ENCODE peak calls at places on chromosome 21, in nine cellular contexts. One of them, this sample, is unnamed.

GRCh38 chr21:46459356-46460112 is 843 bp downstream of the DIP2A start:
- DNase-seq in fibroblast of lung: peak; percentile 44
- DNase-seq in H9: peak; percentile 48
- DNase-seq in GM23248: peak; percentile 83
- DNase-seq in OCI-LY7: peak; percentile 18
- DNase-seq in DND-41: no peak
- DNase-seq in neural progenitor cell: peak; percentile 42
- DNase-seq in MM.1S: no peak
- DNase-seq in neuronal stem cell: no peak
- DNase-seq in this sample: no peak

GRCh38 chr21:45455321-45456013 is 50.5 kb downstream of the COL18A1 start:
- DNase-seq in GM23248: peak; percentile 69
- DNase-seq in fibroblast of lung: peak; percentile 61
- DNase-seq in H9: no peak
- DNase-seq in DND-41: no peak
- DNase-seq in neuronal stem cell: no peak
- DNase-seq in OCI-LY7: no peak
- DNase-seq in MM.1S: no peak
- DNase-seq in neural progenitor cell: no peak
- DNase-seq in this sample: no peak

GRCh38 chr21:45986316-45987051 is 4.9 kb downstream of the COL6A1 start:
- DNase-seq in neuronal stem cell: no peak
- DNase-seq in neural progenitor cell: no peak
- DNase-seq in fibroblast of lung: no peak
- DNase-seq in DND-41: no peak
- DNase-seq in GM23248: no peak
- DNase-seq in H9: no peak
- DNase-seq in OCI-LY7: no peak
- DNase-seq in MM.1S: no peak
- DNase-seq in this sample: no peak

GRCh38 chr21:31284797-31285397 is 59.2 kb downstream of the TIAM1 start:
- DNase-seq in H9: no peak
- DNase-seq in neural progenitor cell: no peak
- DNase-seq in fibroblast of lung: peak; percentile 38
- DNase-seq in DND-41: peak; percentile 10
- DNase-seq in MM.1S: no peak
- DNase-seq in GM23248: peak; percentile 44
- DNase-seq in neuronal stem cell: no peak
- DNase-seq in OCI-LY7: no peak
- DNase-seq in this sample: peak; percentile 2

GRCh38 chr21:46397211-46397905 is 61.3 kb upstream of the DIP2A start:
- DNase-seq in DND-41: no peak
- DNase-seq in neural progenitor cell: no peak
- DNase-seq in MM.1S: no peak
- DNase-seq in GM23248: no peak
- DNase-seq in neuronal stem cell: no peak
- DNase-seq in H9: no peak
- DNase-seq in fibroblast of lung: no peak
- DNase-seq in OCI-LY7: no peak
- DNase-seq in this sample: no peak

GRCh38 chr21:36835383-36835795 is 131.1 kb downstream of the HLCS start:
- DNase-seq in GM23248: peak; percentile 37
- DNase-seq in neural progenitor cell: no peak
- DNase-seq in DND-41: no peak
- DNase-seq in MM.1S: no peak
- DNase-seq in H9: no peak
- DNase-seq in neuronal stem cell: no peak
- DNase-seq in OCI-LY7: no peak
- DNase-seq in fibroblast of lung: no peak
- DNase-seq in this sample: no peak

GRCh38 chr21:16535100-16535418 is 805.3 kb downstream of the USP25 start:
- DNase-seq in neural progenitor cell: peak; percentile 8
- DNase-seq in MM.1S: no peak
- DNase-seq in fibroblast of lung: peak; percentile 88
- DNase-seq in neuronal stem cell: no peak
- DNase-seq in H9: no peak
- DNase-seq in OCI-LY7: no peak
- DNase-seq in DND-41: no peak
- DNase-seq in GM23248: peak; percentile 92
- DNase-seq in this sample: peak; percentile 5

GRCh38 chr21:18349468-18349867 is 54.1 kb downstream of the TMPRSS15 start:
- DNase-seq in GM23248: no peak
- DNase-seq in fibroblast of lung: no peak
- DNase-seq in neuronal stem cell: no peak
- DNase-seq in H9: no peak
- DNase-seq in MM.1S: no peak
- DNase-seq in DND-41: no peak
- DNase-seq in OCI-LY7: no peak
- DNase-seq in neural progenitor cell: no peak
- DNase-seq in this sample: no peak

GRCh38 chr21:34935868-34936267 is 113.2 kb downstream of the RUNX1 start:
- DNase-seq in OCI-LY7: no peak
- DNase-seq in DND-41: no peak
- DNase-seq in MM.1S: no peak
- DNase-seq in neural progenitor cell: no peak
- DNase-seq in GM23248: no peak
- DNase-seq in neuronal stem cell: no peak
- DNase-seq in fibroblast of lung: no peak
- DNase-seq in H9: no peak
- DNase-seq in this sample: no peak

GRCh38 chr21:24160528-24160927 is 1446.8 kb downstream of the MRPL39 start:
- DNase-seq in fibroblast of lung: no peak
- DNase-seq in OCI-LY7: no peak
- DNase-seq in MM.1S: no peak
- DNase-seq in GM23248: no peak
- DNase-seq in neuronal stem cell: no peak
- DNase-seq in H9: no peak
- DNase-seq in DND-41: no peak
- DNase-seq in neural progenitor cell: no peak
- DNase-seq in this sample: no peak

GRCh38 chr21:34202553-34203332 is 129.4 kb downstream of the MRPS6 start:
- DNase-seq in MM.1S: no peak
- DNase-seq in GM23248: no peak
- DNase-seq in neural progenitor cell: peak; percentile 73
- DNase-seq in DND-41: no peak
- DNase-seq in neuronal stem cell: peak; percentile 54
- DNase-seq in H9: peak; percentile 68
- DNase-seq in OCI-LY7: no peak
- DNase-seq in fibroblast of lung: peak; percentile 25
- DNase-seq in this sample: no peak

GRCh38 chr21:45012661-45013270 is 61.6 kb upstream of the ADARB1 start:
- DNase-seq in OCI-LY7: no peak
- DNase-seq in neuronal stem cell: no peak
- DNase-seq in neural progenitor cell: peak; percentile 58
- DNase-seq in H9: peak; percentile 90
- DNase-seq in DND-41: no peak
- DNase-seq in MM.1S: no peak
- DNase-seq in fibroblast of lung: no peak
- DNase-seq in GM23248: no peak
- DNase-seq in this sample: no peak

GRCh38 chr21:38777015-38777414 is 28.7 kb upstream of the ETS2 start:
- DNase-seq in neural progenitor cell: no peak
- DNase-seq in H9: no peak
- DNase-seq in MM.1S: no peak
- DNase-seq in GM23248: no peak
- DNase-seq in fibroblast of lung: no peak
- DNase-seq in neuronal stem cell: no peak
- DNase-seq in OCI-LY7: no peak
- DNase-seq in DND-41: no peak
- DNase-seq in this sample: no peak

GRCh38 chr21:38777521-38777920 is 28.2 kb upstream of the ETS2 start:
- DNase-seq in MM.1S: no peak
- DNase-seq in H9: no peak
- DNase-seq in neural progenitor cell: no peak
- DNase-seq in fibroblast of lung: no peak
- DNase-seq in DND-41: no peak
- DNase-seq in neuronal stem cell: no peak
- DNase-seq in GM23248: no peak
- DNase-seq in OCI-LY7: peak; percentile 17
- DNase-seq in this sample: no peak

GRCh38 chr21:38784458-38785266 is 21.1 kb upstream of the ETS2 start:
- DNase-seq in DND-41: no peak
- DNase-seq in GM23248: no peak
- DNase-seq in MM.1S: no peak
- DNase-seq in OCI-LY7: no peak
- DNase-seq in neural progenitor cell: no peak
- DNase-seq in fibroblast of lung: no peak
- DNase-seq in neuronal stem cell: no peak
- DNase-seq in H9: no peak
- DNase-seq in this sample: no peak

GRCh38 chr21:38785483-38785882 is 20.2 kb upstream of the ETS2 start:
- DNase-seq in OCI-LY7: no peak
- DNase-seq in GM23248: no peak
- DNase-seq in neuronal stem cell: no peak
- DNase-seq in MM.1S: no peak
- DNase-seq in neural progenitor cell: no peak
- DNase-seq in fibroblast of lung: no peak
- DNase-seq in DND-41: no peak
- DNase-seq in H9: no peak
- DNase-seq in this sample: no peak

DNA sequence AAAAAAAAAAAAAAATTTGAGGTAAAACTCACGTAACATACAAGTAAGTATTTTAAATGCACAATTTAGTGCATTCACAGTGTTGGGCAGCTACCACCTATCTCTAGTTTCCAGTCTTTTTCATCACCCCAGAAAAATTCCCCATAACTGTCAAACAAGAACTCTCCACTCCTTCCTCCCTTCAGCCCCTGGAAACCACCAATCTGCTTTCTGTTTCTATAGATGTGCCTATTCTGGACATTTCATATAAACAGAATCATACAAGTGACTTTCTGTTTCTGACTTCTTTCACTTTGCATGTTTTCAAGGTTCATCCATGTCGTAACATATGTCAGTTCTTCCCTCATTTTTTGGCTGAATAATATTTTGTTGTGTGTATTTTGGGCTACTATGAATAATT is 24.9 kb upstream of the ETS2 start:
- DNase-seq in MM.1S: peak; percentile 88
- DNase-seq in H9: no peak
- DNase-seq in GM23248: no peak
- DNase-seq in DND-41: no peak
- DNase-seq in neural progenitor cell: no peak
- DNase-seq in neuronal stem cell: no peak
- DNase-seq in fibroblast of lung: no peak
- DNase-seq in OCI-LY7: no peak
- DNase-seq in this sample: no peak
- H3K4me2 ChIP-seq in MM.1S: peak overlapping the region; percentile 45
- H3K4me2 ChIP-seq in H9: no peak overlapping the region
- H3K4me2 ChIP-seq in GM23248: no peak overlapping the region
- H3K4me2 ChIP-seq in DND-41: no peak overlapping the region
- H3K4me2 ChIP-seq in neural progenitor cell: no peak overlapping the region
- H3K4me2 ChIP-seq in neuronal stem cell: no peak overlapping the region
- H3K4me2 ChIP-seq in fibroblast of lung: no peak overlapping the region
- H3K4me2 ChIP-seq in OCI-LY7: no peak overlapping the region
- H3K4me2 ChIP-seq in this sample: peak overlapping the region; percentile 26

GRCh38 chr21:29232601-29233541 is 65.9 kb upstream of the BACH1 start:
- DNase-seq in MM.1S: no peak
- DNase-seq in neural progenitor cell: no peak
- DNase-seq in neuronal stem cell: no peak
- DNase-seq in H9: no peak
- DNase-seq in DND-41: no peak
- DNase-seq in GM23248: peak; percentile 85
- DNase-seq in OCI-LY7: peak; percentile 4
- DNase-seq in fibroblast of lung: no peak
- DNase-seq in this sample: no peak
- H3K27ac ChIP-seq in MM.1S: peak overlapping the region; percentile 89
- H3K27ac ChIP-seq in neural progenitor cell: no peak overlapping the region
- H3K27ac ChIP-seq in neuronal stem cell: no peak overlapping the region
- H3K27ac ChIP-seq in H9: no peak overlapping the region
- H3K27ac ChIP-seq in DND-41: no peak overlapping the region
- H3K27ac ChIP-seq in GM23248: peak overlapping the region; percentile 42
- H3K27ac ChIP-seq in OCI-LY7: no peak overlapping the region
- H3K27ac ChIP-seq in fibroblast of lung: no peak overlapping the region
- H3K27ac ChIP-seq in this sample: peak overlapping the region; percentile 54

GRCh38 chr21:14491269-14491681 is 54.8 kb downstream of the SAMSN1 start:
- DNase-seq in neural progenitor cell: no peak
- DNase-seq in OCI-LY7: no peak
- DNase-seq in H9: no peak
- DNase-seq in MM.1S: no peak
- DNase-seq in GM23248: no peak
- DNase-seq in neuronal stem cell: no peak
- DNase-seq in fibroblast of lung: no peak
- DNase-seq in DND-41: no peak
- DNase-seq in this sample: no peak

GRCh38 chr21:14487490-14488432 is 58.4 kb downstream of the SAMSN1 start:
- DNase-seq in neural progenitor cell: no peak
- DNase-seq in OCI-LY7: no peak
- DNase-seq in fibroblast of lung: no peak
- DNase-seq in MM.1S: no peak
- DNase-seq in H9: no peak
- DNase-seq in neuronal stem cell: no peak
- DNase-seq in DND-41: no peak
- DNase-seq in GM23248: no peak
- DNase-seq in this sample: no peak

GRCh38 chr21:14488805-14489204 is 57.3 kb downstream of the SAMSN1 start:
- DNase-seq in DND-41: no peak
- DNase-seq in GM23248: no peak
- DNase-seq in H9: no peak
- DNase-seq in fibroblast of lung: no peak
- DNase-seq in MM.1S: no peak
- DNase-seq in OCI-LY7: no peak
- DNase-seq in neural progenitor cell: no peak
- DNase-seq in neuronal stem cell: no peak
- DNase-seq in this sample: no peak

GRCh38 chr21:14484188-14485009 is 61.7 kb downstream of the SAMSN1 start:
- DNase-seq in GM23248: no peak
- DNase-seq in OCI-LY7: no peak
- DNase-seq in DND-41: no peak
- DNase-seq in neuronal stem cell: no peak
- DNase-seq in H9: no peak
- DNase-seq in MM.1S: no peak
- DNase-seq in neural progenitor cell: no peak
- DNase-seq in fibroblast of lung: no peak
- DNase-seq in this sample: no peak

DNA sequence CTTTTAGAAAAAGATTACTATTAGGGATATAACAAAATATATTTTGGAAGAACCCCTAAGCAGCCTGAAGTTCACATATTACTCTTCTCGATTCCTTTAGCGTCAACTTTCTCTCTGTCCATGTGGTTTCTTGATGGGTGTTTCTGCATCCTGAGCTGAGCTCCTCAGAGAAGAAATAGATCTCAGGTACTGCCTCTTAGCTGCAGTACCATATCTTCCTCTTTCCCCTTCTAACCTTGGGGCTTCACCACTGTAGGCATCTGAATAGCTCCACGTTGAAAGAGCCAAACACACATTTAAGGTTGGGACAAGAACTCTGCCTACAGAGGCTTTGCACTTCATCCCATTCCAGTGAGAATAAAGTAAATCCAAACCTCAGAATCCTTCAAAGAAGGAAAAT is 59.2 kb downstream of the SAMSN1 start:
- DNase-seq in fibroblast of lung: no peak
- DNase-seq in neuronal stem cell: no peak
- DNase-seq in DND-41: no peak
- DNase-seq in GM23248: no peak
- DNase-seq in neural progenitor cell: no peak
- DNase-seq in OCI-LY7: no peak
- DNase-seq in MM.1S: no peak
- DNase-seq in H9: no peak
- DNase-seq in this sample: no peak
- H2AFZ ChIP-seq in fibroblast of lung: no peak overlapping the region
- H2AFZ ChIP-seq in neuronal stem cell: no peak overlapping the region
- H2AFZ ChIP-seq in DND-41: no peak overlapping the region
- H2AFZ ChIP-seq in GM23248: no peak overlapping the region
- H2AFZ ChIP-seq in neural progenitor cell: no peak overlapping the region
- H2AFZ ChIP-seq in OCI-LY7: no peak overlapping the region
- H2AFZ ChIP-seq in MM.1S: no peak overlapping the region
- H2AFZ ChIP-seq in H9: no peak overlapping the region
- H2AFZ ChIP-seq in this sample: no peak overlapping the region

GRCh38 chr21:42281196-42281680 is 34.0 kb downstream of the TFF3 start:
- DNase-seq in GM23248: no peak
- DNase-seq in OCI-LY7: no peak
- DNase-seq in DND-41: no peak
- DNase-seq in fibroblast of lung: no peak
- DNase-seq in neural progenitor cell: no peak
- DNase-seq in H9: no peak
- DNase-seq in MM.1S: no peak
- DNase-seq in neuronal stem cell: no peak
- DNase-seq in this sample: no peak
- H3K4me2 ChIP-seq in GM23248: no peak overlapping the region
- H3K4me2 ChIP-seq in OCI-LY7: no peak overlapping the region
- H3K4me2 ChIP-seq in DND-41: no peak overlapping the region
- H3K4me2 ChIP-seq in fibroblast of lung: no peak overlapping the region
- H3K4me2 ChIP-seq in neural progenitor cell: no peak overlapping the region
- H3K4me2 ChIP-seq in H9: no peak overlapping the region
- H3K4me2 ChIP-seq in MM.1S: no peak overlapping the region
- H3K4me2 ChIP-seq in neuronal stem cell: no peak overlapping the region
- H3K4me2 ChIP-seq in this sample: no peak overlapping the region